ENCODE peak calls at places on chromosomes 12 and 14, in ten cellular contexts. J, S, M, Z, F, Y, D, K, A and P are unnamed samples.

GRCh38 chr12:64767495-64767894 is 8.3 kb upstream of the GNS start:
- DNase-seq in J (peak), S (no peak), M (no peak), Z (no peak), F (no peak), Y (no peak), D (no peak), K (no peak), A (no peak), P (no peak)

GRCh38 chr12:28313631-28314030 is 123.4 kb downstream of the CCDC91 start:
- DNase-seq in J (peak), S (no peak), M (no peak), Z (no peak), F (no peak), Y (no peak), D (peak), K (peak), A (peak), P (no peak)

GRCh38 chr12:2648406-2648805 is 146.4 kb upstream of the FKBP4 start:
- DNase-seq in J (no peak), S (no peak), M (peak), Z (no peak), F (no peak), Y (no peak), D (no peak), K (no peak), A (no peak), P (no peak)

GRCh38 chr14:66508846-66509621 is 1.1 kb downstream of the GPHN start:
- DNase-seq in J (no peak), S (peak), M (peak), Z (peak), F (peak), Y (no peak), D (peak), K (peak), A (peak), P (no peak)

GRCh38 chr12:63809566-63809965 is 29.9 kb downstream of the RXYLT1 start:
- DNase-seq in J (no peak), S (no peak), M (no peak), Z (no peak), F (no peak), Y (no peak), D (no peak), K (no peak), A (no peak), P (no peak)

GRCh38 chr12:69189378-69189978 is 49.9 kb upstream of the CPSF6 start:
- DNase-seq in J (no peak), S (no peak), M (no peak), Z (no peak), F (no peak), Y (no peak), D (no peak), K (no peak), A (no peak), P (no peak)

GRCh38 chr12:83462419-83462818 is 775.7 kb downstream of the TMTC2 start:
- DNase-seq in J (peak), S (no peak), M (no peak), Z (no peak), F (no peak), Y (no peak), D (no peak), K (no peak), A (no peak), P (no peak)

GRCh38 chr12:2396448-2396871 is 343.7 kb downstream of the CACNA1C start:
- DNase-seq in J (no peak), S (peak), M (peak), Z (no peak), F (no peak), Y (no peak), D (peak), K (peak), A (no peak), P (peak)

GRCh38 chr12:93020225-93020997 is 91.3 kb upstream of the EEA1 start:
- DNase-seq in J (peak), S (peak), M (no peak), Z (peak), F (no peak), Y (no peak), D (no peak), K (no peak), A (no peak), P (no peak)

GRCh38 chr14:93315575-93315974 is 17.3 kb downstream of the BTBD7 start:
- DNase-seq in J (no peak), S (no peak), M (no peak), Z (no peak), F (no peak), Y (no peak), D (no peak), K (no peak), A (no peak), P (no peak)

GRCh38 chr14:52891800-52892199 is 59.0 kb downstream of the FERMT2 start:
- DNase-seq in J (no peak), S (no peak), M (no peak), Z (no peak), F (no peak), Y (no peak), D (no peak), K (peak), A (no peak), P (no peak)

GRCh38 chr12:132399092-132400010 is 70.0 kb upstream of the GALNT9 start:
- DNase-seq in J (no peak), S (no peak), M (no peak), Z (no peak), F (no peak), Y (no peak), D (no peak), K (no peak), A (no peak), P (no peak)

GRCh38 chr12:6285063-6285477 is 25.4 kb upstream of the PLEKHG6 start:
- DNase-seq in J (peak), S (peak), M (no peak), Z (peak), F (peak), Y (peak), D (peak), K (peak), A (peak), P (no peak)

GRCh38 chr12:52066346-52067080 is 3.3 kb upstream of the ATG101 start:
- DNase-seq in J (no peak), S (no peak), M (no peak), Z (no peak), F (no peak), Y (no peak), D (no peak), K (no peak), A (no peak), P (no peak)

GRCh38 chr12:15774819-15775218 is 14.4 kb downstream of the EPS8 start:
- DNase-seq in J (no peak), S (no peak), M (no peak), Z (no peak), F (no peak), Y (no peak), D (peak), K (peak), A (no peak), P (no peak)

GRCh38 chr12:130152386-130152785 is 9.9 kb upstream of the FZD10 start:
- DNase-seq in J (no peak), S (no peak), M (no peak), Z (no peak), F (no peak), Y (no peak), D (no peak), K (no peak), A (no peak), P (no peak)

GRCh38 chr12:107655281-107656065 is 30.1 kb upstream of the PWP1 start:
- DNase-seq in J (no peak), S (peak), M (no peak), Z (no peak), F (no peak), Y (no peak), D (peak), K (no peak), A (no peak), P (peak)

GRCh38 chr12:131202592-131203378 is 249.1 kb downstream of the ADGRD1 start:
- DNase-seq in J (no peak), S (no peak), M (peak), Z (no peak), F (no peak), Y (no peak), D (no peak), K (no peak), A (no peak), P (no peak)

GRCh38 chr12:123250471-123251383 is 17.5 kb downstream of the MTRFR start:
- DNase-seq in J (peak), S (peak), M (no peak), Z (peak), F (no peak), Y (no peak), D (no peak), K (no peak), A (no peak), P (no peak)

GRCh38 chr14:35122696-35123387 is 490 bp downstream of the PRORP start:
- DNase-seq in J (peak), S (no peak), M (no peak), Z (peak), F (no peak), Y (no peak), D (peak), K (peak), A (peak), P (no peak)

GRCh38 chr14:99318091-99318958 is 46.3 kb upstream of the BCL11B start:
- DNase-seq in J (no peak), S (peak), M (peak), Z (peak), F (no peak), Y (no peak), D (no peak), K (no peak), A (no peak), P (no peak)

GRCh38 chr12:12684375-12685106 is 11.4 kb downstream of the GPR19 start:
- DNase-seq in J (peak), S (no peak), M (no peak), Z (peak), F (no peak), Y (no peak), D (peak), K (peak), A (peak), P (no peak)

GRCh38 chr12:106685381-106685780 is 89.1 kb upstream of the RIC8B start:
- DNase-seq in J (no peak), S (no peak), M (no peak), Z (no peak), F (no peak), Y (no peak), D (no peak), K (no peak), A (no peak), P (no peak)

DNA sequence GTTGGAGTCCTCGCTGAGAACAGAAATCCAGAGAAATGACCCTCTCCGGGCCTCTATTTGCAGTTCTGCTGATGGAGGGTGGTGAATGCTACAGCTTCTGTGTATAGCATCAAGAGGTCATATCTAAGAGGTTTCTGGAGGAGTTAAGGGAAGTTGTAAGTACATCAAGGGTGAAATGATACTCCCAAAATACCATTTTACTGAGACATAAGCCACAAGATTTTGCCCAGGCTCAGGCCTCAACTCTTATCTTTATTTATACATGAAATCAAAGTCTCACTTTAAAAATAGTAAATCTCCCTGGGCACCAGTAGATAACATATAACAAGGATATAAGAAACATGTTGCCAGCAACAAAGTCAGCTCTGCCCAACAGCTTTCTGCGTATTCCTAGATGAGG is 40.4 kb downstream of the NIN start:
- DNase-seq in J (no peak), S (no peak), M (no peak), Z (no peak), F (peak), Y (no peak), D (no peak), K (peak), A (no peak), P (no peak)
- H3K4me3 ChIP-seq in J (no peak), S (no peak), M (no peak), Z (no peak), F (peak), Y (no peak), D (no peak), K (no peak), A (no peak), P (no peak)

GRCh38 chr14:81434230-81434629 is 34.1 kb upstream of the STON2 start:
- DNase-seq in J (no peak), S (no peak), M (no peak), Z (no peak), F (no peak), Y (no peak), D (no peak), K (no peak), A (no peak), P (no peak)
- TF ChIP-seq CTCF in J (no peak), S (no peak), M (no peak), Z (no peak), F (no peak), Y (no peak), D (no peak), K (no peak), A (no peak), P (no peak)

GRCh38 chr14:101512396-101512695 is 48.9 kb upstream of the DIO3 start:
- DNase-seq in J (no peak), S (no peak), M (no peak), Z (no peak), F (no peak), Y (no peak), D (no peak), K (no peak), A (no peak), P (no peak)
- H3K4me3 ChIP-seq in J (no peak), S (no peak), M (no peak), Z (no peak), F (no peak), Y (no peak), D (no peak), K (no peak), A (no peak), P (no peak)

GRCh38 chr14:46580941-46581671 is 70.5 kb downstream of the RPL10L start:
- DNase-seq in J (peak), S (peak), M (no peak), Z (peak), F (peak), Y (no peak), D (no peak), K (peak), A (peak), P (no peak)
- TF ChIP-seq CTCF in J (peak), S (peak), M (no peak), Z (peak), F (peak), Y (no peak), D (no peak), K (no peak), A (peak), P (peak)